ENCODE peak calls at places on chromosomes 2 and 18, in ten cellular contexts. One of them, this sample, is unnamed.
A peak's percentile ranks its signal among the peaks of the same experiment; 100 is the strongest.

GRCh38 chr18:13800505-13801259 is 23.3 kb upstream of the MC5R start:
- DNase-seq in fibroblast of the aortic adventitia: peak; percentile 31
- DNase-seq in stimulated activated CD4-positive, alpha-beta T cell treated with anti-CD3 and anti-CD28 coated beads, Interleukin-12 subunit alpha, Interleukin-12 subunit beta, amount 100 ng/mL, for 48 hours: peak; percentile 12
- DNase-seq in nephron progenitor cell: peak; percentile 75
- DNase-seq in Daoy: peak; percentile 79
- DNase-seq in C1 segment of cervical spinal cord: peak; percentile 19
- DNase-seq in HT1080: peak; percentile 64
- DNase-seq in MCF 10A: peak; percentile 52
- DNase-seq in NT2/D1: no peak
- DNase-seq in Right ventricle myocardium superior: peak; percentile 81
- DNase-seq in this sample: peak; percentile 71

GRCh38 chr2:29644949-29645348 is 276.4 kb downstream of the ALK start:
- DNase-seq in stimulated activated CD4-positive, alpha-beta T cell treated with anti-CD3 and anti-CD28 coated beads, Interleukin-12 subunit alpha, Interleukin-12 subunit beta, amount 100 ng/mL, for 48 hours: no peak
- DNase-seq in fibroblast of the aortic adventitia: no peak
- DNase-seq in MCF 10A: no peak
- DNase-seq in Right ventricle myocardium superior: no peak
- DNase-seq in HT1080: no peak
- DNase-seq in C1 segment of cervical spinal cord: no peak
- DNase-seq in NT2/D1: no peak
- DNase-seq in Daoy: no peak
- DNase-seq in nephron progenitor cell: no peak
- DNase-seq in this sample: no peak

GRCh38 chr2:224722250-224722649 is 6.1 kb upstream of the CCDC195 start:
- DNase-seq in C1 segment of cervical spinal cord: no peak
- DNase-seq in nephron progenitor cell: no peak
- DNase-seq in HT1080: peak; percentile 47
- DNase-seq in NT2/D1: peak; percentile 5
- DNase-seq in fibroblast of the aortic adventitia: peak; percentile 6
- DNase-seq in MCF 10A: peak; percentile 17
- DNase-seq in stimulated activated CD4-positive, alpha-beta T cell treated with anti-CD3 and anti-CD28 coated beads, Interleukin-12 subunit alpha, Interleukin-12 subunit beta, amount 100 ng/mL, for 48 hours: no peak
- DNase-seq in Daoy: peak; percentile 51
- DNase-seq in Right ventricle myocardium superior: no peak
- DNase-seq in this sample: no peak

GRCh38 chr2:144490857-144491256 is 29.1 kb downstream of the ZEB2 start:
- DNase-seq in nephron progenitor cell: no peak
- DNase-seq in stimulated activated CD4-positive, alpha-beta T cell treated with anti-CD3 and anti-CD28 coated beads, Interleukin-12 subunit alpha, Interleukin-12 subunit beta, amount 100 ng/mL, for 48 hours: no peak
- DNase-seq in HT1080: no peak
- DNase-seq in fibroblast of the aortic adventitia: no peak
- DNase-seq in Daoy: no peak
- DNase-seq in NT2/D1: no peak
- DNase-seq in Right ventricle myocardium superior: no peak
- DNase-seq in C1 segment of cervical spinal cord: no peak
- DNase-seq in MCF 10A: no peak
- DNase-seq in this sample: no peak

GRCh38 chr2:108855194-108855593 is 68.6 kb downstream of the CCDC138 start:
- DNase-seq in nephron progenitor cell: no peak
- DNase-seq in Right ventricle myocardium superior: no peak
- DNase-seq in NT2/D1: no peak
- DNase-seq in fibroblast of the aortic adventitia: peak; percentile 29
- DNase-seq in stimulated activated CD4-positive, alpha-beta T cell treated with anti-CD3 and anti-CD28 coated beads, Interleukin-12 subunit alpha, Interleukin-12 subunit beta, amount 100 ng/mL, for 48 hours: no peak
- DNase-seq in C1 segment of cervical spinal cord: no peak
- DNase-seq in MCF 10A: peak; percentile 42
- DNase-seq in Daoy: no peak
- DNase-seq in HT1080: no peak
- DNase-seq in this sample: no peak

GRCh38 chr2:196166876-196167275 is 4.5 kb downstream of the STK17B start:
- DNase-seq in fibroblast of the aortic adventitia: peak; percentile 67
- DNase-seq in HT1080: peak; percentile 77
- DNase-seq in MCF 10A: peak; percentile 63
- DNase-seq in NT2/D1: no peak
- DNase-seq in Daoy: peak; percentile 60
- DNase-seq in nephron progenitor cell: no peak
- DNase-seq in stimulated activated CD4-positive, alpha-beta T cell treated with anti-CD3 and anti-CD28 coated beads, Interleukin-12 subunit alpha, Interleukin-12 subunit beta, amount 100 ng/mL, for 48 hours: no peak
- DNase-seq in Right ventricle myocardium superior: no peak
- DNase-seq in C1 segment of cervical spinal cord: no peak
- DNase-seq in this sample: no peak

GRCh38 chr2:96928277-96928781 is 58.1 kb downstream of the FAM178B start:
- DNase-seq in NT2/D1: no peak
- DNase-seq in HT1080: no peak
- DNase-seq in Daoy: no peak
- DNase-seq in C1 segment of cervical spinal cord: no peak
- DNase-seq in fibroblast of the aortic adventitia: no peak
- DNase-seq in MCF 10A: no peak
- DNase-seq in Right ventricle myocardium superior: no peak
- DNase-seq in nephron progenitor cell: no peak
- DNase-seq in stimulated activated CD4-positive, alpha-beta T cell treated with anti-CD3 and anti-CD28 coated beads, Interleukin-12 subunit alpha, Interleukin-12 subunit beta, amount 100 ng/mL, for 48 hours: no peak
- DNase-seq in this sample: no peak

GRCh38 chr2:236512902-236513433 is 56.7 kb upstream of the ACKR3 start:
- DNase-seq in MCF 10A: peak; percentile 50
- DNase-seq in Daoy: peak; percentile 65
- DNase-seq in HT1080: peak; percentile 33
- DNase-seq in nephron progenitor cell: peak; percentile 62
- DNase-seq in NT2/D1: peak; percentile 39
- DNase-seq in stimulated activated CD4-positive, alpha-beta T cell treated with anti-CD3 and anti-CD28 coated beads, Interleukin-12 subunit alpha, Interleukin-12 subunit beta, amount 100 ng/mL, for 48 hours: peak; percentile 51
- DNase-seq in fibroblast of the aortic adventitia: peak; percentile 64
- DNase-seq in Right ventricle myocardium superior: peak; percentile 79
- DNase-seq in C1 segment of cervical spinal cord: no peak
- DNase-seq in this sample: peak; percentile 79

GRCh38 chr2:238938460-238939055 is 90.7 kb downstream of the TWIST2 start:
- DNase-seq in fibroblast of the aortic adventitia: peak; percentile 100
- DNase-seq in Right ventricle myocardium superior: peak; percentile 91
- DNase-seq in MCF 10A: peak; percentile 90
- DNase-seq in C1 segment of cervical spinal cord: no peak
- DNase-seq in nephron progenitor cell: no peak
- DNase-seq in NT2/D1: no peak
- DNase-seq in Daoy: peak; percentile 84
- DNase-seq in HT1080: peak; percentile 27
- DNase-seq in stimulated activated CD4-positive, alpha-beta T cell treated with anti-CD3 and anti-CD28 coated beads, Interleukin-12 subunit alpha, Interleukin-12 subunit beta, amount 100 ng/mL, for 48 hours: no peak
- DNase-seq in this sample: peak; percentile 56

GRCh38 chr2:41851554-41851953 is 196.3 kb upstream of the PKDCC start:
- DNase-seq in nephron progenitor cell: no peak
- DNase-seq in NT2/D1: no peak
- DNase-seq in Right ventricle myocardium superior: no peak
- DNase-seq in HT1080: no peak
- DNase-seq in C1 segment of cervical spinal cord: no peak
- DNase-seq in stimulated activated CD4-positive, alpha-beta T cell treated with anti-CD3 and anti-CD28 coated beads, Interleukin-12 subunit alpha, Interleukin-12 subunit beta, amount 100 ng/mL, for 48 hours: no peak
- DNase-seq in fibroblast of the aortic adventitia: no peak
- DNase-seq in Daoy: no peak
- DNase-seq in MCF 10A: no peak
- DNase-seq in this sample: no peak

GRCh38 chr2:171807831-171808393 is 86.1 kb downstream of the SLC25A12 start:
- DNase-seq in MCF 10A: peak; percentile 83
- DNase-seq in fibroblast of the aortic adventitia: peak; percentile 47
- DNase-seq in C1 segment of cervical spinal cord: no peak
- DNase-seq in stimulated activated CD4-positive, alpha-beta T cell treated with anti-CD3 and anti-CD28 coated beads, Interleukin-12 subunit alpha, Interleukin-12 subunit beta, amount 100 ng/mL, for 48 hours: no peak
- DNase-seq in NT2/D1: no peak
- DNase-seq in Right ventricle myocardium superior: no peak
- DNase-seq in Daoy: no peak
- DNase-seq in nephron progenitor cell: no peak
- DNase-seq in HT1080: no peak
- DNase-seq in this sample: no peak

GRCh38 chr2:238123218-238123971 is 15.1 kb upstream of the KLHL30 start:
- DNase-seq in MCF 10A: no peak
- DNase-seq in Daoy: no peak
- DNase-seq in Right ventricle myocardium superior: peak; percentile 26
- DNase-seq in NT2/D1: no peak
- DNase-seq in HT1080: no peak
- DNase-seq in C1 segment of cervical spinal cord: no peak
- DNase-seq in nephron progenitor cell: no peak
- DNase-seq in fibroblast of the aortic adventitia: no peak
- DNase-seq in stimulated activated CD4-positive, alpha-beta T cell treated with anti-CD3 and anti-CD28 coated beads, Interleukin-12 subunit alpha, Interleukin-12 subunit beta, amount 100 ng/mL, for 48 hours: no peak
- DNase-seq in this sample: no peak

GRCh38 chr18:73842795-73843394 is 304.7 kb downstream of the FBXO15 start:
- DNase-seq in NT2/D1: peak; percentile 23
- DNase-seq in Daoy: peak; percentile 52
- DNase-seq in C1 segment of cervical spinal cord: no peak
- DNase-seq in Right ventricle myocardium superior: peak; percentile 43
- DNase-seq in fibroblast of the aortic adventitia: peak; percentile 65
- DNase-seq in HT1080: peak; percentile 22
- DNase-seq in stimulated activated CD4-positive, alpha-beta T cell treated with anti-CD3 and anti-CD28 coated beads, Interleukin-12 subunit alpha, Interleukin-12 subunit beta, amount 100 ng/mL, for 48 hours: peak; percentile 47
- DNase-seq in MCF 10A: peak; percentile 55
- DNase-seq in nephron progenitor cell: peak; percentile 72
- DNase-seq in this sample: peak; percentile 49

GRCh38 chr2:179020156-179020750 is 29.7 kb downstream of the CCDC141 start:
- DNase-seq in C1 segment of cervical spinal cord: no peak
- DNase-seq in Daoy: peak; percentile 6
- DNase-seq in Right ventricle myocardium superior: no peak
- DNase-seq in nephron progenitor cell: peak; percentile 42
- DNase-seq in MCF 10A: peak; percentile 68
- DNase-seq in fibroblast of the aortic adventitia: peak; percentile 17
- DNase-seq in NT2/D1: peak; percentile 30
- DNase-seq in HT1080: peak; percentile 32
- DNase-seq in stimulated activated CD4-positive, alpha-beta T cell treated with anti-CD3 and anti-CD28 coated beads, Interleukin-12 subunit alpha, Interleukin-12 subunit beta, amount 100 ng/mL, for 48 hours: peak; percentile 44
- DNase-seq in this sample: peak; percentile 27

GRCh38 chr18:78733762-78734613 is 245.6 kb upstream of the SALL3 start:
- DNase-seq in Daoy: no peak
- DNase-seq in NT2/D1: no peak
- DNase-seq in fibroblast of the aortic adventitia: no peak
- DNase-seq in C1 segment of cervical spinal cord: no peak
- DNase-seq in MCF 10A: no peak
- DNase-seq in HT1080: no peak
- DNase-seq in stimulated activated CD4-positive, alpha-beta T cell treated with anti-CD3 and anti-CD28 coated beads, Interleukin-12 subunit alpha, Interleukin-12 subunit beta, amount 100 ng/mL, for 48 hours: no peak
- DNase-seq in nephron progenitor cell: no peak
- DNase-seq in Right ventricle myocardium superior: no peak
- DNase-seq in this sample: no peak

GRCh38 chr18:12048827-12049175 is 44.8 kb upstream of the ANKRD62 start:
- DNase-seq in NT2/D1: no peak
- DNase-seq in MCF 10A: no peak
- DNase-seq in fibroblast of the aortic adventitia: peak; percentile 57
- DNase-seq in Right ventricle myocardium superior: no peak
- DNase-seq in stimulated activated CD4-positive, alpha-beta T cell treated with anti-CD3 and anti-CD28 coated beads, Interleukin-12 subunit alpha, Interleukin-12 subunit beta, amount 100 ng/mL, for 48 hours: no peak
- DNase-seq in Daoy: peak; percentile 20
- DNase-seq in HT1080: peak; percentile 75
- DNase-seq in nephron progenitor cell: no peak
- DNase-seq in C1 segment of cervical spinal cord: no peak
- DNase-seq in this sample: no peak

GRCh38 chr18:74899554-74899953 is 301.9 kb downstream of the ZNF407 start:
- DNase-seq in Daoy: peak; percentile 65
- DNase-seq in Right ventricle myocardium superior: peak; percentile 66
- DNase-seq in NT2/D1: no peak
- DNase-seq in HT1080: peak; percentile 10
- DNase-seq in MCF 10A: peak; percentile 66
- DNase-seq in fibroblast of the aortic adventitia: peak; percentile 4
- DNase-seq in stimulated activated CD4-positive, alpha-beta T cell treated with anti-CD3 and anti-CD28 coated beads, Interleukin-12 subunit alpha, Interleukin-12 subunit beta, amount 100 ng/mL, for 48 hours: no peak
- DNase-seq in C1 segment of cervical spinal cord: no peak
- DNase-seq in nephron progenitor cell: no peak
- DNase-seq in this sample: peak; percentile 13

GRCh38 chr18:26556573-26556972 is 8.2 kb upstream of the KCTD1 start:
- DNase-seq in Right ventricle myocardium superior: no peak
- DNase-seq in Daoy: no peak
- DNase-seq in stimulated activated CD4-positive, alpha-beta T cell treated with anti-CD3 and anti-CD28 coated beads, Interleukin-12 subunit alpha, Interleukin-12 subunit beta, amount 100 ng/mL, for 48 hours: no peak
- DNase-seq in MCF 10A: no peak
- DNase-seq in C1 segment of cervical spinal cord: no peak
- DNase-seq in fibroblast of the aortic adventitia: peak; percentile 46
- DNase-seq in HT1080: no peak
- DNase-seq in nephron progenitor cell: no peak
- DNase-seq in NT2/D1: no peak
- DNase-seq in this sample: no peak

GRCh38 chr2:188577231-188577630 is 285.6 kb downstream of the GULP1 start:
- DNase-seq in Daoy: no peak
- DNase-seq in nephron progenitor cell: no peak
- DNase-seq in fibroblast of the aortic adventitia: no peak
- DNase-seq in C1 segment of cervical spinal cord: no peak
- DNase-seq in Right ventricle myocardium superior: no peak
- DNase-seq in HT1080: no peak
- DNase-seq in MCF 10A: no peak
- DNase-seq in NT2/D1: no peak
- DNase-seq in stimulated activated CD4-positive, alpha-beta T cell treated with anti-CD3 and anti-CD28 coated beads, Interleukin-12 subunit alpha, Interleukin-12 subunit beta, amount 100 ng/mL, for 48 hours: no peak
- DNase-seq in this sample: no peak

GRCh38 chr18:8361941-8362471 is 247.2 kb upstream of the RAB12 start:
- DNase-seq in HT1080: no peak
- DNase-seq in Daoy: no peak
- DNase-seq in MCF 10A: no peak
- DNase-seq in fibroblast of the aortic adventitia: no peak
- DNase-seq in nephron progenitor cell: no peak
- DNase-seq in NT2/D1: no peak
- DNase-seq in C1 segment of cervical spinal cord: no peak
- DNase-seq in stimulated activated CD4-positive, alpha-beta T cell treated with anti-CD3 and anti-CD28 coated beads, Interleukin-12 subunit alpha, Interleukin-12 subunit beta, amount 100 ng/mL, for 48 hours: no peak
- DNase-seq in Right ventricle myocardium superior: no peak
- DNase-seq in this sample: no peak

GRCh38 chr18:12278153-12278764 is 24.1 kb downstream of the CIDEA start:
- DNase-seq in C1 segment of cervical spinal cord: no peak
- DNase-seq in Daoy: peak; percentile 50
- DNase-seq in fibroblast of the aortic adventitia: no peak
- DNase-seq in MCF 10A: peak; percentile 32
- DNase-seq in stimulated activated CD4-positive, alpha-beta T cell treated with anti-CD3 and anti-CD28 coated beads, Interleukin-12 subunit alpha, Interleukin-12 subunit beta, amount 100 ng/mL, for 48 hours: no peak
- DNase-seq in NT2/D1: peak; percentile 28
- DNase-seq in HT1080: peak; percentile 60
- DNase-seq in Right ventricle myocardium superior: no peak
- DNase-seq in nephron progenitor cell: no peak
- DNase-seq in this sample: no peak

GRCh38 chr2:209787416-209787815 is 15.8 kb downstream of the UNC80 start:
- DNase-seq in stimulated activated CD4-positive, alpha-beta T cell treated with anti-CD3 and anti-CD28 coated beads, Interleukin-12 subunit alpha, Interleukin-12 subunit beta, amount 100 ng/mL, for 48 hours: no peak
- DNase-seq in Right ventricle myocardium superior: no peak
- DNase-seq in NT2/D1: no peak
- DNase-seq in Daoy: no peak
- DNase-seq in MCF 10A: no peak
- DNase-seq in C1 segment of cervical spinal cord: no peak
- DNase-seq in fibroblast of the aortic adventitia: no peak
- DNase-seq in HT1080: no peak
- DNase-seq in nephron progenitor cell: no peak
- DNase-seq in this sample: no peak

GRCh38 chr2:205768815-205769493 is 86.7 kb downstream of the NRP2 start:
- DNase-seq in Right ventricle myocardium superior: no peak
- DNase-seq in HT1080: peak; percentile 66
- DNase-seq in NT2/D1: no peak
- DNase-seq in C1 segment of cervical spinal cord: no peak
- DNase-seq in MCF 10A: peak; percentile 51
- DNase-seq in fibroblast of the aortic adventitia: no peak
- DNase-seq in stimulated activated CD4-positive, alpha-beta T cell treated with anti-CD3 and anti-CD28 coated beads, Interleukin-12 subunit alpha, Interleukin-12 subunit beta, amount 100 ng/mL, for 48 hours: no peak
- DNase-seq in nephron progenitor cell: no peak
- DNase-seq in Daoy: no peak
- DNase-seq in this sample: no peak

GRCh38 chr2:10432315-10433181 is 15.6 kb downstream of the ODC1 start:
- DNase-seq in HT1080: no peak
- DNase-seq in Right ventricle myocardium superior: no peak
- DNase-seq in NT2/D1: no peak
- DNase-seq in fibroblast of the aortic adventitia: no peak
- DNase-seq in nephron progenitor cell: peak; percentile 40
- DNase-seq in stimulated activated CD4-positive, alpha-beta T cell treated with anti-CD3 and anti-CD28 coated beads, Interleukin-12 subunit alpha, Interleukin-12 subunit beta, amount 100 ng/mL, for 48 hours: no peak
- DNase-seq in Daoy: no peak
- DNase-seq in C1 segment of cervical spinal cord: no peak
- DNase-seq in MCF 10A: no peak
- DNase-seq in this sample: no peak

GRCh38 chr2:46276652-46277051 is 20.6 kb upstream of the EPAS1 start:
- DNase-seq in Daoy: no peak
- DNase-seq in C1 segment of cervical spinal cord: no peak
- DNase-seq in MCF 10A: peak; percentile 7
- DNase-seq in stimulated activated CD4-positive, alpha-beta T cell treated with anti-CD3 and anti-CD28 coated beads, Interleukin-12 subunit alpha, Interleukin-12 subunit beta, amount 100 ng/mL, for 48 hours: no peak
- DNase-seq in fibroblast of the aortic adventitia: peak; percentile 37
- DNase-seq in Right ventricle myocardium superior: no peak
- DNase-seq in NT2/D1: no peak
- DNase-seq in HT1080: no peak
- DNase-seq in nephron progenitor cell: no peak
- DNase-seq in this sample: no peak

GRCh38 chr2:30235008-30235655 is 3.8 kb downstream of the LBH start:
- DNase-seq in C1 segment of cervical spinal cord: no peak
- DNase-seq in Daoy: peak; percentile 35
- DNase-seq in fibroblast of the aortic adventitia: no peak
- DNase-seq in Right ventricle myocardium superior: no peak
- DNase-seq in stimulated activated CD4-positive, alpha-beta T cell treated with anti-CD3 and anti-CD28 coated beads, Interleukin-12 subunit alpha, Interleukin-12 subunit beta, amount 100 ng/mL, for 48 hours: peak; percentile 70
- DNase-seq in HT1080: peak; percentile 54
- DNase-seq in nephron progenitor cell: no peak
- DNase-seq in MCF 10A: no peak
- DNase-seq in NT2/D1: no peak
- DNase-seq in this sample: no peak

GRCh38 chr2:40284797-40285196 is 167.1 kb downstream of the SLC8A1 start:
- DNase-seq in nephron progenitor cell: no peak
- DNase-seq in NT2/D1: no peak
- DNase-seq in fibroblast of the aortic adventitia: peak; percentile 59
- DNase-seq in Right ventricle myocardium superior: no peak
- DNase-seq in stimulated activated CD4-positive, alpha-beta T cell treated with anti-CD3 and anti-CD28 coated beads, Interleukin-12 subunit alpha, Interleukin-12 subunit beta, amount 100 ng/mL, for 48 hours: no peak
- DNase-seq in HT1080: no peak
- DNase-seq in C1 segment of cervical spinal cord: no peak
- DNase-seq in Daoy: no peak
- DNase-seq in MCF 10A: no peak
- DNase-seq in this sample: no peak

GRCh38 chr2:173851256-173851655 is 113.9 kb downstream of the SP3 start:
- DNase-seq in stimulated activated CD4-positive, alpha-beta T cell treated with anti-CD3 and anti-CD28 coated beads, Interleukin-12 subunit alpha, Interleukin-12 subunit beta, amount 100 ng/mL, for 48 hours: no peak
- DNase-seq in NT2/D1: no peak
- DNase-seq in C1 segment of cervical spinal cord: no peak
- DNase-seq in Right ventricle myocardium superior: peak; percentile 69
- DNase-seq in nephron progenitor cell: no peak
- DNase-seq in MCF 10A: peak; percentile 41
- DNase-seq in HT1080: no peak
- DNase-seq in fibroblast of the aortic adventitia: peak; percentile 96
- DNase-seq in Daoy: peak; percentile 17
- DNase-seq in this sample: peak; percentile 50

This sample was measured in adrenal gland.